ENCODE peak calls at places on chromosome 15, in nine cellular contexts. Y, U, H, F, V, I, B, W and T are unnamed samples.

GRCh38 chr15:61049934-61050333 is 179.2 kb downstream of the RORA start:
- DNase-seq in Y (no peak), U (no peak), H (no peak), F (peak), V (no peak), I (peak), B (peak), W (no peak), T (no peak)

GRCh38 chr15:83111149-83111548 is 3.7 kb downstream of the TM6SF1 start:
- DNase-seq in Y (no peak), U (no peak), H (no peak), F (no peak), V (no peak), I (no peak), B (no peak), W (no peak), T (no peak)

GRCh38 chr15:69222002-69222474 is 61.6 kb downstream of the GLCE start:
- DNase-seq in Y (no peak), U (no peak), H (no peak), F (no peak), V (no peak), I (no peak), B (no peak), W (no peak), T (no peak)

GRCh38 chr15:77144492-77145070 is 73.7 kb upstream of the TSPAN3 start:
- DNase-seq in Y (no peak), U (no peak), H (no peak), F (peak), V (no peak), I (peak), B (peak), W (no peak), T (no peak)

GRCh38 chr15:82137261-82137660 is 91.4 kb upstream of the MEX3B start:
- DNase-seq in Y (no peak), U (no peak), H (no peak), F (peak), V (no peak), I (no peak), B (peak), W (no peak), T (no peak)

GRCh38 chr15:68275165-68275746 is 2.3 kb upstream of the FEM1B start:
- DNase-seq in Y (no peak), U (no peak), H (no peak), F (peak), V (no peak), I (peak), B (no peak), W (no peak), T (no peak)

GRCh38 chr15:47437492-47437891 is 279.8 kb upstream of the SEMA6D start:
- DNase-seq in Y (no peak), U (no peak), H (no peak), F (no peak), V (no peak), I (no peak), B (no peak), W (no peak), T (no peak)

GRCh38 chr15:74664028-74664616 is 31.7 kb downstream of the EDC3 start:
- DNase-seq in Y (no peak), U (no peak), H (no peak), F (peak), V (no peak), I (no peak), B (peak), W (no peak), T (peak)

GRCh38 chr15:64014995-64015394 is 31.3 kb downstream of the DAPK2 start:
- DNase-seq in Y (no peak), U (peak), H (no peak), F (no peak), V (no peak), I (no peak), B (no peak), W (no peak), T (no peak)

GRCh38 chr15:81189583-81190283 is 6.9 kb upstream of the IL16 start:
- DNase-seq in Y (peak), U (peak), H (no peak), F (peak), V (no peak), I (no peak), B (peak), W (no peak), T (peak)

GRCh38 chr15:35208353-35208752 is 123.3 kb upstream of the NANOGP8 start:
- DNase-seq in Y (no peak), U (no peak), H (no peak), F (no peak), V (no peak), I (no peak), B (no peak), W (no peak), T (no peak)

GRCh38 chr15:35210370-35210769 is 125.3 kb upstream of the NANOGP8 start:
- DNase-seq in Y (no peak), U (no peak), H (no peak), F (no peak), V (no peak), I (no peak), B (no peak), W (no peak), T (no peak)

GRCh38 chr15:35206060-35206675 is 121.1 kb upstream of the NANOGP8 start:
- DNase-seq in Y (no peak), U (no peak), H (no peak), F (peak), V (no peak), I (no peak), B (peak), W (peak), T (no peak)

GRCh38 chr15:35211240-35211952 is 126.3 kb upstream of the NANOGP8 start:
- DNase-seq in Y (no peak), U (no peak), H (no peak), F (no peak), V (no peak), I (no peak), B (no peak), W (no peak), T (no peak)

DNA sequence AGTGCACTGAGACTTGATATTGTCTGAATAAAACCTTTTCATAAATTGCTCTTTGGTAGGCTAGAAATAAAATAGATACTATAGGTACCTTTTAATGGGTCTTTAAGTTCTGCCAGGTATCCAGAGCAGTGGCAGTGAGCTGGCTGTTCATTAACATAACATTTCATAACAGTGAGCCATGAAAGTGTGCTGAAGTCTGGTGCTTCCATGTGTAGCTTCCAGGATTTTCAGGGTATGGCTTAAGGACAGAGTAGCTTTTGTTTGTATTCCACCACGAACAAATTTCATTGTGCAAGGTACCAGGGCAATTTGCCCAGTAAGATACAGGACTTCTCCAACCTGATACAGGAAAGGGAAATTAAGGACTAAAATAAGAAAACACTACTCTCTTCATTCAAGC is 124.7 kb upstream of the NANOGP8 start:
- DNase-seq in Y (no peak), U (no peak), H (no peak), F (no peak), V (no peak), I (no peak), B (no peak), W (no peak), T (no peak)
- TF ChIP-seq CTCF in Y (no peak), U (no peak), H (no peak), F (no peak), V (no peak), I (no peak), B (no peak), W (no peak), T (no peak)

GRCh38 chr15:89802231-89802928 is 12.3 kb downstream of the ANPEP start:
- DNase-seq in Y (no peak), U (no peak), H (no peak), F (no peak), V (no peak), I (no peak), B (no peak), W (no peak), T (no peak)

GRCh38 chr15:89805241-89806216 is 9.1 kb downstream of the ANPEP start:
- DNase-seq in Y (no peak), U (no peak), H (no peak), F (no peak), V (no peak), I (no peak), B (no peak), W (no peak), T (peak)

GRCh38 chr15:89803941-89804800 is 10.5 kb downstream of the ANPEP start:
- DNase-seq in Y (no peak), U (no peak), H (no peak), F (no peak), V (no peak), I (no peak), B (no peak), W (no peak), T (peak)

GRCh38 chr15:89801471-89802205 is 13.0 kb downstream of the ANPEP start:
- DNase-seq in Y (no peak), U (no peak), H (no peak), F (no peak), V (no peak), I (no peak), B (no peak), W (no peak), T (no peak)

DNA sequence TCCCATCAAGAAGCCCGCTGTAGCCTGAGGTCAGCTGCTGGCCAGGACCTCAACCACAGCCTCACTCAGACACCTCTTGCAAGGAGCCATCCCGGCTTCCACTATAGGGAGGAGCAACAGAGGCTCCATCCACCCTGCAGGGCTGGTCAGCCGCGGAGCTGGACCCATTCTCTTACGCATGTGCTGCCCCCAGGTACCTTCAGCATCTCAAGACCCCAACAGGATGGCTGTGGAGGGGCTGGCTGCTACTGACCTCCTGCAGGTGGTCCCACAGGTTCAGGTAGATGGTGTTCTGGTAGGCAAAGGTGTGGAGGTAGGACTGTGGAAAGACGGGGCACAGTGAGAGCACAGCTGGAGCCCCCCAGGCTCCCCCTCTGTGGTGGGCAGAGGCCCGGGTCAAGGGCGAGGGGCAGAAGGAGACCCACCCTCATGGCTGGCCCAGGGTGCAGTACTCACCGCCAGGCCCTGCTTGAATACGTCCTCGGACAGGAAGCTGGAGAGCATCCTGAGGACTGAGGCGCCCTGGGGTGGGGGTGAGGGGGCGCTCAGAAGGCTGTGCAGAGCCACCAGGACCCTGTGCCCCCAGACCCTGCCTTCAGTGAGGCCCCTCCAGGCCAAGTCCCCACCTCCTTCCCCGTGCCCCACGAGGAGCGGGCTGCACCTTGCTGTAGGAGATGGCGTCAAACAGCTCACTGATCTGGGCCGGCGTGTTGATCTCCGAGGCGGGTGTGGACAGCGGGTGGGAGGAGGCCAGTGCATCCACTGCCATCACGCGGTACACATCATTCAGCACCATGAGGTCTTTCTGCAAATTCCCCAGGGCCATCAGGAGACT is 11.4 kb downstream of the ANPEP start:
- DNase-seq in Y (no peak), U (no peak), H (no peak), F (no peak), V (no peak), I (no peak), B (no peak), W (no peak), T (no peak)
- TF ChIP-seq CTCF in Y (no peak), U (no peak), H (no peak), F (no peak), V (no peak), I (no peak), B (no peak), W (no peak), T (no peak)

GRCh38 chr15:40763801-40764765 is at the start of gene GCHFR:
- DNase-seq in Y (peak), U (peak), H (peak), F (peak), V (peak), I (no peak), B (peak), W (peak), T (peak)
- TF ChIP-seq CTCF in Y (peak), U (peak), H (no peak), F (peak), V (peak), I (no peak), B (peak), W (no peak), T (peak)

DNA sequence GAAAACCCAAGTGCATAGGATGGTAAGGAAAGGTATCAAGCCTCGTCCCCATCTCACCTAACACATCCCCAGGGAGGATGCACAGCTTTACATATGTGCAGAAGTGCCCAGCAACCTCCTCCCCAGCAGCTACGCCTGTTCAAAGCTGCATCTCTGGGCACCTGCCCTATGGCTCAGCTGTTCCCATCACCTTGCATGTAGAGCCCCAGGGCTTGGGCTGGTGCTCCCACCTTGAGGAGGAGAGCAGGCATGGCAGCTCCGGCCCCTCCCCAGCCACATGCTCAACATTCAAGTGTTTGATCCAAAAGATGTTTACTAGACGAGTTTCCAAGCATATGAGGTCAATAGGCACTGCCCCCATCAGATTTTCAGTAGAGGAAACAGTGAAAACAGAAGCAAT is 173.5 kb downstream of the ATP10A start:
- DNase-seq in Y (peak), U (no peak), H (no peak), F (no peak), V (no peak), I (no peak), B (no peak), W (no peak), T (no peak)
- TF ChIP-seq CTCF in Y (no peak), U (no peak), H (no peak), F (no peak), V (no peak), I (no peak), B (no peak), W (no peak), T (no peak)

GRCh38 chr15:98965597-98965996 is 42.0 kb downstream of the PGPEP1L start:
- DNase-seq in Y (no peak), U (no peak), H (no peak), F (no peak), V (no peak), I (no peak), B (no peak), W (no peak), T (no peak)

GRCh38 chr15:98963459-98963858 is 44.1 kb downstream of the PGPEP1L start:
- DNase-seq in Y (no peak), U (no peak), H (no peak), F (no peak), V (no peak), I (no peak), B (no peak), W (no peak), T (no peak)

GRCh38 chr15:98966036-98966787 is 41.4 kb downstream of the PGPEP1L start:
- DNase-seq in Y (no peak), U (no peak), H (no peak), F (no peak), V (no peak), I (peak), B (no peak), W (no peak), T (no peak)

GRCh38 chr15:98967096-98967495 is 40.5 kb downstream of the PGPEP1L start:
- DNase-seq in Y (no peak), U (no peak), H (no peak), F (no peak), V (no peak), I (no peak), B (no peak), W (no peak), T (no peak)

DNA sequence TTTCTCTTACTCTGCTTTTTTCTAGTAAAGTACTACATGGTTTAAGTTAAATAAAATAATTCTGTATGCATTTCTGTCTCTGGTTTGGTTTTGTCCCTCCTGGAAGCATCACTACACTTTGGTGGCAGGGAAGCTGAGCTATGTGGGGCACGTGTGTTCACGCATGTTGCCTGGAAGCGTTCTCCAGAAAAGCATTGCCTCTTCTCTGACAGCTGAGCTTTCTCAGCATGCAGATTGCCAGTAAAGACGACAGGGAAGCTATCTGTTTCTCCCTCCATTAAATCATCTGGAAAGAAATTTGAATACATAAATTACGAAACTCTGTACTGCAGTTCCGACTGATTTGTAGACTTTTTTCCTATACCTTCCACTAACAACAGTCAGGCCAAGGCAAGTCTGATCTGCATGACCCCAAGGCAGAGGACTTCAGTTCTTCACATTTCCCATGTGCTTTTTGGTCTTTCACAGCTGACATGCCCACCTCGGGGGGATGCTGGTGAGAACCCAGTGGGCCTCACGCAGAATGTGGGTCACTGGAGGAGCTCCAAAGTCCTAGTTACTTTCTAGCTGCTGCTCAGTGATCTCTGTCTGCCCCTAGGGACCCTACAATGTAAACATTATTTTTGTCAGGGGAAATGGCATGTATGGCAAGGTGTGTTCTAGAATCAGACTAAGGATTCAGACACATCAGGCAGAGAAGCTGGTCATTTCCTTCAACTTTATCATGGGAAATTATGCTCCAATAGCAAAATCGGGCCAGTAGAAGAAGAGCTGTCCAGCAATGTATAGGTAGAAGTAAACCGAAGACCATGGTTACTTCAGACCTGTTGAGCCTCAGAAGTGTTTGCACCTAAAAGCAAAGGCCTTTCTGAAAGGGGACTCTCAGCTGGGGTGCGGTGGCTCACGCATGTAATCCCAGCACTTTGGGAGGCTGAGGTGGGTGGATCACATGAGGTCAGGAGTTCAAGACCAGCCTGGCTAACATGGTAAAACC is 42.8 kb downstream of the PGPEP1L start:
- DNase-seq in Y (no peak), U (no peak), H (no peak), F (peak), V (no peak), I (no peak), B (no peak), W (no peak), T (no peak)
- TF ChIP-seq CTCF in Y (no peak), U (no peak), H (no peak), F (no peak), V (no peak), I (no peak), B (no peak), W (no peak), T (no peak)

GRCh38 chr15:57382969-57383368 is 6.7 kb downstream of the CGNL1 start:
- DNase-seq in Y (no peak), U (no peak), H (no peak), F (no peak), V (no peak), I (no peak), B (no peak), W (no peak), T (no peak)
- TF ChIP-seq CTCF in Y (no peak), U (no peak), H (no peak), F (no peak), V (no peak), I (no peak), B (no peak), W (no peak), T (no peak)

GRCh38 chr15:91853968-91854943 is 748 bp downstream of the SLCO3A1 start:
- DNase-seq in Y (peak), U (peak), H (peak), F (peak), V (peak), I (peak), B (peak), W (peak), T (peak)

GRCh38 chr15:91853501-91853967 is at the start of gene SLCO3A1:
- DNase-seq in Y (peak), U (peak), H (peak), F (peak), V (peak), I (peak), B (peak), W (no peak), T (peak)

GRCh38 chr15:91849180-91849579 is 4.3 kb upstream of the SLCO3A1 start:
- DNase-seq in Y (no peak), U (no peak), H (no peak), F (no peak), V (no peak), I (no peak), B (no peak), W (no peak), T (no peak)

GRCh38 chr15:91852741-91853500 is 587 bp upstream of the SLCO3A1 start:
- DNase-seq in Y (peak), U (peak), H (peak), F (peak), V (peak), I (peak), B (peak), W (peak), T (peak)

DNA sequence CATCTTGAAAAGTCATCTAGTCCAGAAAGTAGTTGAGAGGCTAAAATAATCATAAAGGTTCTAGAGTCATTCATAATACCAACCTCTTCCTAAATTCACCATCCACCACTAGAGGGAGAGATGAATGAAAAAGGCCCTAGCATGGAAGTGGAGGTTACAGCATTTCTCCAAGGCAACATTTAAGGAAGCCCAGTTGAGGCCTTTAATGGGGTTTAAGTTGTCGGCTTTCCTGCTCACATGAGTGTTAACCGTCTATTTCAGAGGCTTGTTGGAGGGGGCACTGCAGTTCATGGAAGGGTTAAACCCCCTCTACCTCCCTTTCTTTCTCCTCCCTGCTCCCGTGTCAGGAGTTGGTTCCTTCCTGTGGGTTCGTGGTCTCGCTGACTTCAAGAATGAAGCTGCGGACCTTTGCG is 3.8 kb upstream of the SLCO3A1 start:
- DNase-seq in Y (no peak), U (no peak), H (no peak), F (peak), V (no peak), I (no peak), B (peak), W (no peak), T (no peak)
- TF ChIP-seq CTCF in Y (peak), U (peak), H (peak), F (peak), V (peak), I (peak), B (peak), W (no peak), T (peak)